ENCODE peak calls at places on chromosomes 11 and 22, in nine cellular contexts. L is transverse colon, R is heart left ventricle, M is suprapubic skin, K is tibial nerve, B is IMR-90, U is gastrocnemius medialis, O is breast epithelium, S is body of pancreas. Y is an unnamed sample.

GRCh38 chr11:128931066-128931465 is 11.6 kb downstream of the TP53AIP1 start:
- DNase-seq in R (no peak), M (no peak), U (no peak), O (no peak), B (no peak), S (no peak), L (no peak), K (no peak), Y (no peak)

GRCh38 chr11:79592441-79593223 is 151.8 kb upstream of the TENM4 start:
- DNase-seq in U (no peak), M (no peak), S (no peak), B (no peak), O (no peak), R (no peak), L (no peak), K (no peak), Y (no peak)

GRCh38 chr11:116641561-116642045 is 131.2 kb downstream of the BUD13 start:
- DNase-seq in O (no peak), U (peak), L (peak), M (no peak), B (no peak), S (peak), K (no peak), R (no peak), Y (peak)

GRCh38 chr22:46971141-46971775 is 208.8 kb downstream of the TBC1D22A start:
- DNase-seq in K (peak), S (peak), O (no peak), B (peak), M (no peak), R (peak), U (no peak), L (no peak), Y (no peak)

GRCh38 chr22:17471901-17472566 is 91.3 kb upstream of the SLC25A18 start:
- DNase-seq in L (no peak), U (peak), R (peak), K (no peak), O (no peak), M (no peak), B (no peak), S (no peak), Y (no peak)

GRCh38 chr22:23192133-23192532 is 11.8 kb downstream of the BCR start:
- DNase-seq in U (no peak), S (peak), K (no peak), B (no peak), L (no peak), O (no peak), R (peak), M (no peak), Y (no peak)

GRCh38 chr11:14193644-14194043 is 165.3 kb downstream of the RRAS2 start:
- DNase-seq in B (no peak), S (no peak), K (no peak), M (no peak), R (no peak), U (no peak), O (no peak), L (no peak), Y (no peak)

GRCh38 chr22:23774114-23774921 is 1.7 kb downstream of the MMP11 start:
- DNase-seq in M (no peak), U (no peak), O (no peak), R (no peak), K (no peak), B (no peak), S (no peak), L (no peak), Y (no peak)

GRCh38 chr11:11750479-11750878 is 91.3 kb upstream of the USP47 start:
- DNase-seq in R (no peak), M (no peak), O (no peak), S (no peak), L (no peak), U (no peak), B (no peak), K (no peak), Y (no peak)

GRCh38 chr11:48193876-48194275 is 22.7 kb upstream of the OR4B1 start:
- DNase-seq in S (no peak), R (no peak), M (no peak), L (no peak), K (no peak), O (no peak), B (peak), U (no peak), Y (no peak)

GRCh38 chr11:61173456-61173855 is 12.2 kb upstream of the VPS37C start:
- DNase-seq in R (no peak), K (no peak), L (no peak), M (peak), B (peak), S (no peak), O (no peak), U (no peak), Y (no peak)

GRCh38 chr11:96567193-96567592 is 177.4 kb downstream of the JRKL start:
- DNase-seq in S (no peak), R (no peak), M (no peak), L (no peak), U (no peak), O (no peak), K (no peak), B (no peak), Y (no peak)

GRCh38 chr11:71580057-71581003 is 2.3 kb downstream of the KRTAP5-11 start:
- DNase-seq in L (peak), M (no peak), O (peak), U (peak), R (peak), B (peak), K (peak), S (peak), Y (peak)

GRCh38 chr22:50677493-50678217 is 5.0 kb downstream of the SHANK3 start:
- DNase-seq in B (no peak), L (no peak), K (no peak), U (no peak), R (no peak), M (no peak), O (no peak), S (no peak), Y (peak)

GRCh38 chr11:131909426-131910200 is 539.2 kb downstream of the NTM start:
- DNase-seq in R (no peak), L (no peak), O (no peak), M (no peak), K (no peak), U (no peak), S (no peak), B (peak), Y (no peak)

GRCh38 chr22:19178659-19179471 is at the start of gene SLC25A1:
- DNase-seq in O (peak), R (peak), S (peak), B (peak), L (peak), M (peak), U (peak), K (peak), Y (peak)

GRCh38 chr22:42222140-42222539 is 48.3 kb downstream of the TCF20 start:
- DNase-seq in L (no peak), O (no peak), U (no peak), K (no peak), M (no peak), B (no peak), R (no peak), S (no peak), Y (no peak)

GRCh38 chr11:102293873-102294601 is 23.2 kb upstream of the BIRC3 start:
- DNase-seq in K (no peak), R (no peak), L (no peak), B (peak), S (no peak), M (no peak), O (no peak), U (no peak), Y (no peak)

GRCh38 chr11:70073188-70073817 is 4.8 kb upstream of the ANO1 start:
- DNase-seq in K (no peak), O (no peak), R (no peak), L (no peak), B (peak), U (no peak), M (peak), S (no peak), Y (no peak)

GRCh38 chr11:89521792-89522191 is 30.6 kb upstream of the NOX4 start:
- DNase-seq in R (no peak), B (no peak), U (no peak), M (no peak), L (no peak), O (no peak), K (no peak), S (no peak), Y (no peak)

GRCh38 chr11:63639195-63639832 is 25.1 kb upstream of the PLAAT3 start:
- DNase-seq in S (no peak), L (no peak), R (no peak), U (no peak), M (no peak), K (no peak), O (no peak), B (peak), Y (no peak)

GRCh38 chr22:46058591-46059519 is 81.9 kb upstream of the WNT7B start:
- DNase-seq in L (peak), R (peak), O (peak), S (peak), M (peak), K (no peak), B (no peak), U (peak), Y (no peak)

GRCh38 chr11:129117595-129118350 is 74.4 kb downstream of the ARHGAP32 start:
- DNase-seq in S (peak), B (peak), O (no peak), U (no peak), K (peak), L (peak), R (no peak), M (no peak), Y (peak)

GRCh38 chr11:81989093-81989492 is 744.6 kb downstream of the FAM181B start:
- DNase-seq in L (no peak), U (no peak), M (no peak), R (no peak), K (no peak), S (no peak), O (no peak), B (no peak), Y (no peak)

GRCh38 chr11:74822187-74822586 is 73.5 kb downstream of the RNF169 start:
- DNase-seq in L (no peak), M (no peak), S (no peak), K (no peak), O (no peak), U (no peak), B (peak), R (no peak), Y (no peak)

GRCh38 chr11:65662247-65662801 is 392 bp downstream of the RELA start:
- DNase-seq in B (no peak), M (peak), O (no peak), L (no peak), K (no peak), S (no peak), U (no peak), R (no peak), Y (no peak)

GRCh38 chr11:65658174-65659021 is 4.3 kb downstream of the RELA start:
- DNase-seq in L (no peak), K (no peak), M (no peak), B (no peak), R (no peak), O (no peak), U (no peak), S (no peak), Y (no peak)

GRCh38 chr11:65660038-65660437 is 2.7 kb downstream of the RELA start:
- DNase-seq in R (no peak), U (no peak), S (no peak), O (no peak), B (no peak), K (no peak), M (no peak), L (no peak), Y (no peak)

GRCh38 chr11:65661599-65662246 is 993 bp downstream of the RELA start:
- DNase-seq in M (no peak), S (no peak), R (no peak), B (no peak), K (no peak), L (no peak), O (no peak), U (no peak), Y (no peak)

DNA sequence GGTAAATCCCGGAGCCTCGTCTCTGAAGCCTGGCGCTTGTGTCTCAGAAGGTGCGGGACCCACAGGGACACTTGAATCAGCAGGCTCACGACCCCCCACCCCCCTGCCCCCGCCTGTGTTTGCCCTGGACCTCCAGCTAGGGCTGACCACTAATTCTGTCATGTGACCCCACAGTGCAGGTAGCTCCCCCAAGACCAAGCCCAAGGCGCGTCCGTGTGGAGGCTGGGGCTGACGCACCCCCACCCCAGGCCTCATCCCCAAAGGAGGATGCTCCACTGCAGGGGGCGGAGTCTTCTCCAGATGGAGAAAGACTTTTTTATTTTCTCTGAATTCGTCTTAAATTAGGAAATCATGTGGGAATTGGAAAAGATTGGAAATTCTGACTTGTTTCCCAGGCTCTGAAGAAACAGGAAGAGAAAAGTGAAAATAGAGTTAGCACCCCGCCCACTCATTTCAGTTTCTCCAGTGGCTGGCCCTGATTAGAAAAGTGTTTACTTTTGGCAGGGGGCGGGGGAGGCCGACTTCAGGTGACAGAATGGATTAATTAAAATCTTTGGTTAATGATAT is 1.0 kb upstream of the RELA start:
- DNase-seq in K (peak), R (peak), M (peak), O (no peak), U (peak), S (no peak), B (peak), L (peak), Y (no peak)
- TF ChIP-seq POLR2A in K (no peak), R (no peak), M (no peak), O (no peak), U (no peak), S (no peak), B (no peak), L (no peak), Y (peak)

DNA sequence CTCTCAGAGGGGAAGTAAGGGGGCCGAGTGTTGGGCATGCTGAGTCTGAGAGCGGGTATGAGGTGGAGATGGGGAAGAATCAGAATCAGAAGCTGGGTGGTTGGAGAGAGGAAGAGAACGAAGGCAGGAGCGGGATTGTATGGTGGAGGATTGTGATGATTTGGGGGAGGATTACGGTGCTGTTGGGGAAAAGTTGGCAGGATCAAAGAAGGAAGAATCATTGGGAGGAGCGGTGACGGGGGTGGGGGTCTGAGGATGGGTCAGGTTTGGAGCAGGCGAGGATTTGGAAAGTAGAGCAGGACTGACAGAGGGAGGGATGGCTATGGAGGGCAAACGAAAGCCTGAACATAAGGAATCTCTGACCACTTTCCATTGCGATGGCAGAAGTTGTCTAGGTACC is 22.1 kb downstream of the ZNF195 start:
- DNase-seq in L (no peak), R (no peak), B (no peak), S (no peak), K (no peak), O (no peak), U (no peak), M (no peak), Y (no peak)
- TF ChIP-seq POLR2A in L (no peak), R (no peak), B (no peak), S (no peak), K (no peak), O (no peak), U (no peak), M (no peak), Y (no peak)

DNA sequence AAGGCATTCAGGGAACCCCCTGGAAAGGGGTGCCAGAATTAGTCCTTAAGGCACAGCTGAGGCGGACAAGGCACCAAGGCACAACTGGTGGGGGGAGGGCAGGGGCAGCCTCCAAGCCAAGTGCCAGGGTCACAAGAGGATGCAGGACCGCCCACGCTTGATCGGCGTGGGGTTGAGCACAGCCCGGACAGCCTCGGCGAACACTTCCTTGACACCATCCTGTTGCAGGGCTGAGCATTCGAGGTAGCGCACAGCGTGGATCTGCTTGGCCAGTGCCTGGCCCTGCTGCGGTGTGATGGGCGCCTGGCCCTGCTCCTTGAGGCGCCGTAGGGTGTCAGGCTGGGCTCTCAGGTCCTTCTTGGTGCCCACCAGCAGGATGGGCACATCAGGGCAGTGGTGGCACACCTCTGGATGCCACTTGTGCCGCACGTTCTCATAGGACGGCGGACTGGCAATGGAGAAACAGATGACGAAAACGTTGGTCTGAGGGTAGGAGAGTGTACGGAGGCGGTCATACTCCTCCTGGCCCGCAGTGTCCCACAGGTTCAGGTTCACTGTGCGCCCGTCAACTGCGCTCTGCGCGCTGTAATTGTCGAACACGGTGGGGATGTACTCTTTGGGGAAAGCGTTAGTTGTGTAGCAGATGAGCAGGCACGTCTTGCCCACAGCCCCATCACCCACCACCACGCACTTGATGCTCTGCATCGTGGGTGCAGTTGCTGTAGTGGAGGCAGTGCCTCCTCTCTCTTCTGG is 13.1 kb downstream of the RHOG start:
- DNase-seq in M (no peak), U (no peak), K (no peak), S (no peak), O (no peak), B (no peak), R (peak), L (no peak), Y (no peak)
- TF ChIP-seq POLR2A in M (no peak), U (no peak), K (no peak), S (no peak), O (no peak), B (no peak), R (no peak), L (no peak), Y (no peak)

GRCh38 chr11:34218067-34218466 is 112.6 kb downstream of the NAT10 start:
- DNase-seq in U (no peak), O (no peak), B (no peak), S (no peak), K (no peak), R (no peak), L (no peak), M (no peak), Y (no peak)
- TF ChIP-seq POLR2A in U (no peak), O (no peak), B (no peak), S (no peak), K (no peak), R (no peak), L (no peak), M (no peak), Y (no peak)

GRCh38 chr11:762421-763072 is 14.7 kb downstream of the GATD1 start:
- DNase-seq in R (no peak), M (no peak), L (peak), B (peak), S (no peak), U (peak), K (no peak), O (no peak), Y (no peak)

GRCh38 chr11:764322-765024 is 12.8 kb downstream of the GATD1 start:
- DNase-seq in L (no peak), B (no peak), U (no peak), K (no peak), S (no peak), O (no peak), M (no peak), R (no peak), Y (no peak)

GRCh38 chr11:763073-763463 is 14.2 kb downstream of the GATD1 start:
- DNase-seq in S (peak), R (no peak), U (no peak), B (no peak), M (no peak), O (peak), L (peak), K (no peak), Y (no peak)

GRCh38 chr11:765025-765801 is 12.1 kb downstream of the GATD1 start:
- DNase-seq in R (peak), L (peak), O (no peak), S (peak), M (no peak), U (peak), B (peak), K (no peak), Y (no peak)

GRCh38 chr11:763549-764321 is 13.6 kb downstream of the GATD1 start:
- DNase-seq in O (no peak), S (no peak), M (no peak), U (no peak), K (no peak), R (no peak), L (no peak), B (no peak), Y (no peak)
- TF ChIP-seq POLR2A in O (no peak), S (no peak), M (no peak), U (no peak), K (no peak), R (no peak), L (peak), B (no peak), Y (peak)

GRCh38 chr11:27699242-27699925 is 871 bp downstream of the BDNF start:
- DNase-seq in O (no peak), L (no peak), B (peak), U (no peak), K (no peak), R (no peak), M (no peak), S (no peak), Y (no peak)
- TF ChIP-seq POLR2A in O (no peak), L (no peak), B (peak), U (no peak), K (no peak), R (no peak), M (no peak), S (no peak), Y (no peak)

DNA sequence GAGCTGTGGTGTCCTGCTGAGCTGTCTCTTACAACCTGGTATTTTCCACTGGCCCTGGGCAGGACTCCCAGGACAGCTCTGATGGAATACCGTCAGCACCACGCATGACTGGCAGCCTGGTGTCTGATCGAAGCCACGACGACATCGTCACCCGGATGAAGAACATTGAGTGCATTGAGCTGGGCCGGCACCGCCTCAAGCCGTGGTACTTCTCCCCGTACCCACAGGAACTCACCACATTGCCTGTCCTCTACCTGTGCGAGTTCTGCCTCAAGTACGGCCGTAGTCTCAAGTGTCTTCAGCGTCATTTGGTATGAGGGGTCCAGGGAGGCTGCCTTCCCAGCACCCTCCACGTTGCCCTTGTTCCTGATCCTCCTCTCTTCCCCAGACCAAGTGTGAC is 2.4 kb downstream of the KAT5 start:
- DNase-seq in O (no peak), R (no peak), U (no peak), K (no peak), B (no peak), S (no peak), L (no peak), M (no peak), Y (no peak)
- TF ChIP-seq POLR2A in O (no peak), R (no peak), U (no peak), K (no peak), B (no peak), S (no peak), L (no peak), M (no peak), Y (no peak)

DNA sequence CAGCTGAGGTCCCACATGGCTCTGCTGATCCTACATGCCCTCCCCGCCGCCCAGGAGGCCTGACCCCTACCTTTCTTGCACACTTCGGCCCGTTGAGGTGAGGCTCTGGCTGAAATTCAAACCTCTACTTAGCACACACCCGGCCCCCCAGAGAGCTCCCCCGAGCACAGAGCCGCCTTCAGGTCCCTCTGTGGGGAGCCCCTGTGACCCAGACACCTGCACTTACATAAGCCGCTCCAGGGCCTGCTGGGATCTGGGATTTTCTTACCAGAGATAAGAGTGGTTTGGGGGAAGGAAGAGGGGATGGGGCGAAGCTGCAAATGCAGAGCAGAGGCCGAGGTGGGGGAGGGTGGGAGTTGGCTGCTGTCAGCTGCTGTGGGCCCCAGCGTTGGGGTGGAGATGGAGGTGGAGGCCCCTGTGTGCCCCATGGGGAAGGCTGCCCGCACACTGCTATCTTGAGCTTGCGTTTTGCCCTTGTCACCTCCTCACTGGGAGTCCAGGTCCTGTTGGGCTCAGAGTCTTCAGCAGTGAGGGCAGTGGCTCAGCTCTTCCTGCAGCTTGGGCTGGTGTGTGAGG is 30.6 kb downstream of the CAPN1 start:
- DNase-seq in L (no peak), B (no peak), S (no peak), R (no peak), O (no peak), U (no peak), K (no peak), M (peak), Y (no peak)
- TF ChIP-seq POLR2A in L (no peak), B (no peak), S (no peak), R (no peak), O (no peak), U (no peak), K (no peak), M (no peak), Y (no peak)